ENCODE peak calls at places on chromosomes 12 and 14, in nine cellular contexts. K is CD8-positive, alpha-beta T cell; L is stimulated activated CD4-positive, alpha-beta T cell treated with anti-CD3 and anti-CD28 coated beads, TNF-alpha, amount 100 ng/mL, for 4 hours; T is cardiac fibroblast; J is RPMI8226; H is lower lobe of right lung; W is endothelial cell of umbilical vein; P is A549; Q is HCT116. M is an unnamed sample.

GRCh38 chr12:74547249-74547648 is 9.6 kb downstream of the ATXN7L3B start:
- DNase-seq in K (no peak), L (no peak), T (no peak), J (no peak), H (no peak), W (no peak), P (no peak), Q (no peak), M (no peak)

GRCh38 chr12:117582135-117582784 is 220.8 kb upstream of the NOS1 start:
- DNase-seq in K (no peak), L (no peak), T (no peak), J (no peak), H (no peak), W (no peak), P (no peak), Q (no peak), M (no peak)

GRCh38 chr12:8032242-8033152 is at the start of gene FOXJ2:
- DNase-seq in K (peak; percentile 82), L (peak; percentile 72), T (peak; percentile 64), J (peak; percentile 81), H (peak; percentile 86), W (peak; percentile 80), P (peak; percentile 68), Q (no peak), M (no peak)

GRCh38 chr14:68797180-68797670 is 4.4 kb upstream of the ZFP36L1 start:
- DNase-seq in K (no peak), L (no peak), T (peak; percentile 20), J (no peak), H (no peak), W (no peak), P (no peak), Q (no peak), M (no peak)

GRCh38 chr12:106648736-106649135 is 65.9 kb downstream of the RFX4 start:
- DNase-seq in K (no peak), L (no peak), T (no peak), J (peak; percentile 5), H (no peak), W (no peak), P (no peak), Q (no peak), M (no peak)

GRCh38 chr14:56474419-56475022 is 105.1 kb upstream of the TMEM260 start:
- DNase-seq in K (no peak), L (no peak), T (peak; percentile 67), J (peak; percentile 40), H (no peak), W (peak; percentile 54), P (peak; percentile 37), Q (peak; percentile 23), M (no peak)

GRCh38 chr12:70876952-70877351 is 43.6 kb downstream of the PTPRR start:
- DNase-seq in K (no peak), L (no peak), T (peak; percentile 82), J (no peak), H (no peak), W (no peak), P (no peak), Q (no peak), M (no peak)

GRCh38 chr12:90085491-90086274 is 377.0 kb upstream of the ATP2B1 start:
- DNase-seq in K (no peak), L (no peak), T (peak; percentile 49), J (no peak), H (no peak), W (no peak), P (no peak), Q (no peak), M (no peak)

GRCh38 chr12:46944104-46944503 is 118.3 kb upstream of the SLC38A4 start:
- DNase-seq in K (no peak), L (no peak), T (peak; percentile 82), J (peak; percentile 5), H (no peak), W (peak; percentile 37), P (peak; percentile 71), Q (peak; percentile 37), M (no peak)

GRCh38 chr12:4119157-4119761 is 154.3 kb upstream of the CCND2 start:
- DNase-seq in K (no peak), L (no peak), T (no peak), J (peak; percentile 98), H (no peak), W (no peak), P (no peak), Q (no peak), M (no peak)

GRCh38 chr14:94116701-94117100 is 6.2 kb downstream of the IFI27 start:
- DNase-seq in K (no peak), L (no peak), T (no peak), J (no peak), H (no peak), W (no peak), P (no peak), Q (no peak), M (peak; percentile 82)

GRCh38 chr14:48580692-48581091 is 905.3 kb upstream of the MDGA2 start:
- DNase-seq in K (no peak), L (no peak), T (no peak), J (no peak), H (no peak), W (no peak), P (no peak), Q (no peak), M (no peak)

GRCh38 chr14:99512110-99512449 is 30.9 kb downstream of the CCNK start:
- DNase-seq in K (no peak), L (no peak), T (no peak), J (no peak), H (no peak), W (no peak), P (no peak), Q (no peak), M (peak; percentile 49)

GRCh38 chr12:78035913-78036658 is 205.4 kb downstream of the NAV3 start:
- DNase-seq in K (no peak), L (no peak), T (no peak), J (no peak), H (no peak), W (no peak), P (no peak), Q (no peak), M (no peak)

GRCh38 chr14:54686219-54686870 is 119.4 kb downstream of the SAMD4A start:
- DNase-seq in K (no peak), L (no peak), T (peak; percentile 92), J (no peak), H (no peak), W (peak; percentile 96), P (peak; percentile 23), Q (no peak), M (no peak)

GRCh38 chr12:120677765-120678473 is 9.0 kb upstream of the MLEC start:
- DNase-seq in K (no peak), L (no peak), T (peak; percentile 83), J (no peak), H (no peak), W (peak; percentile 78), P (peak; percentile 58), Q (no peak), M (peak; percentile 59)

GRCh38 chr14:94328196-94328595 is 5.1 kb upstream of the SERPINA6 start:
- DNase-seq in K (no peak), L (no peak), T (no peak), J (no peak), H (no peak), W (no peak), P (no peak), Q (no peak), M (no peak)

GRCh38 chr14:28102814-28103213 is 663.8 kb upstream of the FOXG1 start:
- DNase-seq in K (no peak), L (no peak), T (peak; percentile 48), J (no peak), H (no peak), W (no peak), P (no peak), Q (no peak), M (no peak)

M was measured in chondrocyte.